ENCODE peak calls at places on chromosomes 5 and 9, in nine cellular contexts. V is B cell, K is heart left ventricle, B is uterus, M is cardiac fibroblast, R is epithelial cell of proximal tubule, N is GM12865, O is right atrium auricular region, X is mammary epithelial cell. S is an unnamed sample.

GRCh38 chr9:7300484-7300883 is 499.1 kb downstream of the DMAC1 start:
- DNase-seq in V (no peak), K (no peak), B (no peak), M (no peak), R (no peak), N (peak; percentile 42), O (no peak), X (no peak), S (no peak)

GRCh38 chr9:88988796-88989641 is 2.2 kb upstream of the S1PR3 start:
- DNase-seq in V (peak; percentile 33), K (no peak), B (no peak), M (peak; percentile 73), R (peak; percentile 70), N (peak; percentile 30), O (no peak), X (peak; percentile 60), S (no peak)

GRCh38 chr9:92501671-92502393 is 19.5 kb upstream of the ASPN start:
- DNase-seq in V (no peak), K (peak; percentile 40), B (peak; percentile 67), M (peak; percentile 75), R (no peak), N (peak; percentile 60), O (peak; percentile 75), X (peak; percentile 38), S (no peak)

GRCh38 chr9:134804871-134805270 is 75.7 kb upstream of the FCN2 start:
- DNase-seq in V (no peak), K (no peak), B (no peak), M (no peak), R (no peak), N (no peak), O (no peak), X (no peak), S (no peak)

GRCh38 chr9:83199240-83199639 is 136.3 kb upstream of the RASEF start:
- DNase-seq in V (no peak), K (peak; percentile 46), B (no peak), M (peak; percentile 77), R (peak; percentile 25), N (peak; percentile 20), O (no peak), X (peak; percentile 46), S (peak; percentile 22)

GRCh38 chr9:105039180-105039799 is 111.3 kb upstream of the ABCA1 start:
- DNase-seq in V (no peak), K (no peak), B (no peak), M (no peak), R (no peak), N (no peak), O (no peak), X (no peak), S (no peak)

GRCh38 chr5:50699737-50700136 is 33.3 kb downstream of the PARP8 start:
- DNase-seq in V (no peak), K (no peak), B (no peak), M (no peak), R (no peak), N (no peak), O (no peak), X (peak; percentile 43), S (no peak)

GRCh38 chr5:179187681-179188575 is 127.8 kb downstream of the ZNF354C start:
- DNase-seq in V (no peak), K (no peak), B (no peak), M (no peak), R (no peak), N (no peak), O (no peak), X (no peak), S (no peak)

GRCh38 chr5:96692436-96692835 is 30.3 kb downstream of the CAST start:
- DNase-seq in V (no peak), K (no peak), B (no peak), M (no peak), R (no peak), N (no peak), O (no peak), X (peak; percentile 77), S (no peak)

GRCh38 chr5:39080597-39081204 is 6.5 kb upstream of the RICTOR start:
- DNase-seq in V (no peak), K (no peak), B (peak; percentile 51), M (peak; percentile 86), R (no peak), N (peak; percentile 78), O (peak; percentile 70), X (peak; percentile 65), S (peak; percentile 25)

GRCh38 chr5:43401827-43402226 is 10.4 kb downstream of the CCL28 start:
- DNase-seq in V (no peak), K (no peak), B (no peak), M (peak; percentile 34), R (no peak), N (peak; percentile 15), O (no peak), X (no peak), S (no peak)

GRCh38 chr5:106415541-106415940 is 1255.2 kb downstream of the EFNA5 start:
- DNase-seq in V (no peak), K (no peak), B (no peak), M (peak; percentile 19), R (no peak), N (no peak), O (no peak), X (peak; percentile 70), S (no peak)

GRCh38 chr9:77954619-77955018 is 77.0 kb downstream of the GNAQ start:
- DNase-seq in V (no peak), K (no peak), B (no peak), M (no peak), R (no peak), N (no peak), O (no peak), X (no peak), S (no peak)

GRCh38 chr5:154642499-154643245 is 112.5 kb upstream of the LARP1 start:
- DNase-seq in V (no peak), K (no peak), B (no peak), M (peak; percentile 52), R (no peak), N (no peak), O (no peak), X (peak; percentile 12), S (no peak)
- TF ChIP-seq CTCF in V (peak; percentile 17), K (peak; percentile 50), B (no peak), M (peak; percentile 78), R (peak; percentile 72), N (peak; percentile 46), O (no peak), X (peak; percentile 59), S (peak; percentile 41)

GRCh38 chr5:169258372-169259000 is 42.5 kb downstream of the SLIT3 start:
- DNase-seq in V (no peak), K (no peak), B (no peak), M (peak; percentile 59), R (no peak), N (no peak), O (no peak), X (peak; percentile 47), S (no peak)

GRCh38 chr5:169251685-169252084 is 49.3 kb downstream of the SLIT3 start:
- DNase-seq in V (no peak), K (no peak), B (no peak), M (no peak), R (no peak), N (no peak), O (no peak), X (no peak), S (no peak)

GRCh38 chr5:169253071-169253470 is 47.9 kb downstream of the SLIT3 start:
- DNase-seq in V (no peak), K (no peak), B (no peak), M (no peak), R (no peak), N (no peak), O (no peak), X (no peak), S (no peak)

GRCh38 chr5:169256191-169256590 is 44.7 kb downstream of the SLIT3 start:
- DNase-seq in V (no peak), K (no peak), B (no peak), M (no peak), R (no peak), N (no peak), O (no peak), X (no peak), S (no peak)
- TF ChIP-seq CTCF in V (no peak), K (no peak), B (no peak), M (no peak), R (no peak), N (no peak), O (no peak), X (no peak), S (no peak)

DNA sequence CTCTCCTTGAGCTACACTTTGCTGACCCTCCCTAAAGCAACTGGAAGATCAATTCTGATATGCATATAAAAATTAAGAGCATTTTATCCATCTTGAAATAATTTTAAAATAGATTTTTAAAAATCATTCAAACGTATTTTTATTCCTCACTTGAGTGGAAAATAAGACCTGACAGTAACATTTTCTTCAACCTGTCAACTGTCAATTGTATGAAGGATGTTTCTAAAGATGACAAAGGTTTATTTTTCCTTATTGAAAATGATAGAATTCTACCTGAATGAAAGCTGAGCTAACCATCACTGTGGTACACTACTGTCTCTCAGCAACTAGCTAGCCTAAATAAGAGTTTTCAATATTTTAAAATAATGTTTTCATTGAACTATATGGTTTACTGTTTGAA is 7.0 kb downstream of the EFNA5 start:
- DNase-seq in V (no peak), K (no peak), B (no peak), M (no peak), R (no peak), N (no peak), O (no peak), X (no peak), S (no peak)
- TF ChIP-seq CTCF in V (no peak), K (no peak), B (no peak), M (no peak), R (no peak), N (no peak), O (no peak), X (no peak), S (no peak)

GRCh38 chr9:69090943-69091342 is 55.4 kb downstream of the FXN start:
- DNase-seq in V (no peak), K (no peak), B (no peak), M (no peak), R (no peak), N (no peak), O (no peak), X (no peak), S (no peak)

GRCh38 chr9:69086769-69087168 is 51.2 kb downstream of the FXN start:
- DNase-seq in V (no peak), K (no peak), B (no peak), M (no peak), R (no peak), N (peak; percentile 6), O (no peak), X (no peak), S (no peak)

GRCh38 chr9:69089082-69089481 is 53.5 kb downstream of the FXN start:
- DNase-seq in V (no peak), K (no peak), B (no peak), M (no peak), R (no peak), N (no peak), O (no peak), X (no peak), S (no peak)

GRCh38 chr9:69090140-69090750 is 54.7 kb downstream of the FXN start:
- DNase-seq in V (no peak), K (no peak), B (no peak), M (no peak), R (no peak), N (no peak), O (no peak), X (no peak), S (no peak)

DNA sequence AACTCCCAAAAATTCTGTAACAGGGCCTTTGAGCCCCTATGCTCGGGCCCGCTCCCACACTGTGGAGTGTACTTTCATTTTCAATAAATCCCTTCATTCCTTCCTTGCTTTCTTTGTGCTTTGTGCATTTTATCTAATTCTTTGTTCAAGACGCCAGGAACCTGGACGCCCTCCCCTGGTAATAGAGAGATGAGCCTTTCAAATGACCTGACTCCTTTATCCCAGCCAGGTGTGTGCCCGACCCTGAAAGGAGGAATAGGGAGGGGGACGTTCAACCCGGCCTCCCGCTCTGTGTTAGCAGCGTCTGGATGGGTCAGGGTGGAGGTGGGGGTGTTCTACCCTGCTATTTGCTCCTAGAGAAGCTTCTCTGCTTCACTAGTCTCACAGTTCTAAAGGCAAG is 53.9 kb downstream of the FXN start:
- DNase-seq in V (no peak), K (no peak), B (no peak), M (no peak), R (no peak), N (no peak), O (no peak), X (no peak), S (no peak)
- TF ChIP-seq CTCF in V (no peak), K (no peak), B (no peak), M (no peak), R (peak; percentile 18), N (no peak), O (no peak), X (no peak), S (no peak)

S was measured in neural crest cell.